ENCODE peak calls at places on chromosomes 5 and 9, in five cellular contexts. V is A549, F is HepG2, W is K562, S is GM12878. A is an unnamed sample. For H3K4me1, the result is how much of the 10 kb centered on the place peaks cover.

GRCh38 chr9:114503522-114504340 is 1.5 kb downstream of the WHRN start:
- DNase-seq in V (no peak), W (no peak), S (no peak), F (no peak), A (no peak)

GRCh38 chr5:74575741-74576538 is 64.6 kb downstream of the ENC1 start:
- DNase-seq in W (no peak), S (no peak), V (no peak), F (no peak), A (no peak)

GRCh38 chr9:95494022-95494415 is 22.8 kb downstream of the PTCH1 start:
- DNase-seq in V (no peak), F (no peak), S (no peak), W (no peak), A (no peak)

GRCh38 chr9:70539007-70539406 is 124.5 kb upstream of the KLF9 start:
- DNase-seq in W (no peak), S (no peak), F (no peak), V (no peak), A (no peak)

GRCh38 chr9:121625590-121625989 is 25.8 kb upstream of the DAB2IP start:
- DNase-seq in S (no peak), W (no peak), V (no peak), F (no peak), A (no peak)

GRCh38 chr5:89560724-89561123 is 677.7 kb upstream of the MEF2C start:
- DNase-seq in F (no peak), S (no peak), V (no peak), W (no peak), A (no peak)

GRCh38 chr9:17021379-17021970 is 113.4 kb upstream of the CNTLN start:
- DNase-seq in F (no peak), V (no peak), S (no peak), W (no peak), A (no peak)

GRCh38 chr9:126049896-126050604 is 276.6 kb upstream of the MVB12B start:
- DNase-seq in S (no peak), F (no peak), V (peak), W (peak), A (no peak)

GRCh38 chr5:15992918-15993317 is 186.7 kb downstream of the MARCHF11 start:
- DNase-seq in S (no peak), F (no peak), W (no peak), V (peak), A (no peak)

GRCh38 chr9:90458485-90458884 is 184.1 kb downstream of the DIRAS2 start:
- DNase-seq in F (peak), W (peak), V (peak), S (no peak), A (peak)

GRCh38 chr5:44835693-44836092 is 26.9 kb downstream of the MRPS30 start:
- DNase-seq in W (no peak), S (no peak), V (no peak), F (no peak), A (no peak)

GRCh38 chr9:135536166-135536565 is 9.8 kb upstream of the OBP2A start:
- DNase-seq in V (no peak), F (no peak), S (no peak), W (no peak), A (no peak)

GRCh38 chr5:14199902-14200301 is 56.8 kb downstream of the TRIO start:
- DNase-seq in F (no peak), W (no peak), V (no peak), S (no peak), A (no peak)

GRCh38 chr5:93221-93980 is 1.4 kb downstream of the PLEKHG4B start:
- DNase-seq in S (no peak), V (no peak), W (no peak), F (no peak), A (peak)

GRCh38 chr9:25678147-25678666 is at the start of gene TUSC1:
- DNase-seq in W (no peak), S (no peak), V (peak), F (no peak), A (peak)

GRCh38 chr5:177301503-177302165 is 1.9 kb downstream of the RAB24 start:
- DNase-seq in V (no peak), W (no peak), S (no peak), F (no peak), A (no peak)

GRCh38 chr9:90827181-90827866 is 25.7 kb downstream of the SYK start:
- DNase-seq in S (peak), V (no peak), W (no peak), F (no peak), A (no peak)

GRCh38 chr5:136769093-136769492 is 403.7 kb upstream of the TRPC7 start:
- DNase-seq in S (no peak), W (no peak), F (no peak), V (no peak), A (no peak)

GRCh38 chr9:33287087-33287490 is 3.2 kb upstream of the NFX1 start:
- DNase-seq in F (peak), S (no peak), V (peak), W (no peak), A (peak)

GRCh38 chr9:37902804-37903580 is 935 bp downstream of the SLC25A51 start:
- DNase-seq in F (peak), W (peak), S (no peak), V (peak), A (no peak)

GRCh38 chr9:81759680-81760215 is 70.4 kb upstream of the TLE1 start:
- DNase-seq in F (peak), V (peak), W (no peak), S (no peak), A (no peak)

GRCh38 chr5:175678074-175678473 is 20.2 kb downstream of the HRH2 start:
- DNase-seq in F (no peak), S (no peak), W (no peak), V (no peak), A (no peak)

GRCh38 chr5:102068870-102069269 is 227.2 kb downstream of the SLCO4C1 start:
- DNase-seq in W (no peak), S (no peak), V (no peak), F (no peak), A (no peak)

GRCh38 chr5:124343451-124343867 is 403.0 kb downstream of the ZNF608 start:
- DNase-seq in S (no peak), F (no peak), V (no peak), W (no peak), A (no peak)

GRCh38 chr9:21527579-21527978 is 45.5 kb upstream of the IFNE start:
- DNase-seq in F (no peak), W (no peak), S (no peak), V (no peak), A (no peak)

GRCh38 chr5:38473008-38473407 is 83.4 kb downstream of the LIFR start:
- DNase-seq in V (no peak), W (no peak), F (no peak), S (no peak), A (peak)

GRCh38 chr9:111120526-111120925 is 82.3 kb upstream of the LPAR1 start:
- DNase-seq in F (no peak), W (no peak), V (no peak), S (no peak), A (no peak)

GRCh38 chr9:105103776-105104175 is 140.7 kb upstream of the SLC44A1 start:
- DNase-seq in W (no peak), V (peak), F (no peak), S (no peak), A (no peak)

GRCh38 chr9:117304613-117305012 is 110.2 kb downstream of the ASTN2 start:
- DNase-seq in F (no peak), W (no peak), V (no peak), S (no peak), A (no peak)

GRCh38 chr5:143402464-143403356 is 776 bp downstream of the NR3C1 start:
- DNase-seq in F (peak), V (peak), W (peak), S (no peak), A (peak)

GRCh38 chr5:168786142-168786541 is 207.0 kb upstream of the PANK3 start:
- DNase-seq in V (no peak), S (no peak), F (no peak), W (no peak), A (no peak)

GRCh38 chr5:175226506-175226905 is 217.5 kb downstream of the DRD1 start:
- DNase-seq in S (no peak), W (no peak), F (no peak), V (no peak), A (no peak)

GRCh38 chr9:38058452-38059232 is 10.4 kb downstream of the SHB start:
- DNase-seq in V (no peak), F (no peak), S (no peak), W (no peak), A (no peak)

GRCh38 chr9:129554649-129555048 is 66.3 kb downstream of the C9orf50 start:
- DNase-seq in S (no peak), V (peak), W (peak), F (no peak), A (peak)

GRCh38 chr9:125649826-125650225 is 57.2 kb downstream of the MAPKAP1 start:
- DNase-seq in V (no peak), W (no peak), F (no peak), S (no peak), A (no peak)

GRCh38 chr9:76725181-76725580 is 39.1 kb upstream of the PCA3 start:
- DNase-seq in W (no peak), S (no peak), F (no peak), V (no peak), A (no peak)

GRCh38 chr5:115439042-115439441 is 105.5 kb downstream of the FEM1C start:
- DNase-seq in V (no peak), W (no peak), F (no peak), S (no peak), A (no peak)

GRCh38 chr5:115435776-115436712 is 108.5 kb downstream of the FEM1C start:
- DNase-seq in W (no peak), V (no peak), S (no peak), F (no peak), A (no peak)

GRCh38 chr5:115435065-115435775 is 109.4 kb downstream of the FEM1C start:
- DNase-seq in W (no peak), F (no peak), V (no peak), S (no peak), A (no peak)

GRCh38 chr5:115439639-115440038 is 104.9 kb downstream of the FEM1C start:
- DNase-seq in V (no peak), S (no peak), F (no peak), W (no peak), A (no peak)

GRCh38 chr5:115440782-115441451 is 103.7 kb downstream of the FEM1C start:
- DNase-seq in F (no peak), V (no peak), S (no peak), W (no peak), A (no peak)
- TF ChIP-seq JUNB in F (no peak), V (no peak), S (no peak), W (no peak), A (no peak)

GRCh38 chr5:148810821-148811220 is 15.6 kb upstream of the ADRB2 start:
- DNase-seq in F (no peak), W (no peak), S (no peak), V (no peak), A (no peak)
- H3K4me1 ChIP-seq in F (under half), W (under half), S (under half), V (under half), A (under half)

GRCh38 chr5:132760043-132760420 is 12.8 kb downstream of the CCNI2 start:
- DNase-seq in F (no peak), W (no peak), V (no peak), S (no peak), A (no peak)

GRCh38 chr5:132760601-132761317 is 13.5 kb downstream of the CCNI2 start:
- DNase-seq in V (no peak), F (no peak), S (no peak), W (no peak), A (no peak)

GRCh38 chr5:132761321-132762240 is 14.4 kb downstream of the CCNI2 start:
- DNase-seq in S (no peak), F (no peak), W (no peak), V (no peak), A (no peak)

GRCh38 chr5:132758406-132758805 is 11.2 kb downstream of the CCNI2 start:
- DNase-seq in F (no peak), W (no peak), S (no peak), V (no peak), A (no peak)

GRCh38 chr5:132759114-132760042 is 12.2 kb downstream of the CCNI2 start:
- DNase-seq in V (no peak), W (no peak), S (no peak), F (no peak), A (no peak)
- TF ChIP-seq JUNB in V (no peak), W (no peak), S (no peak), F (no peak), A (no peak)

GRCh38 chr9:122944960-122945888 is 4.4 kb downstream of the RABGAP1 start:
- DNase-seq in S (no peak), W (no peak), V (no peak), F (no peak), A (no peak)
- H3K4me1 ChIP-seq in S (under half), W (under half), V (under half), F (half or more), A (under half)

DNA sequence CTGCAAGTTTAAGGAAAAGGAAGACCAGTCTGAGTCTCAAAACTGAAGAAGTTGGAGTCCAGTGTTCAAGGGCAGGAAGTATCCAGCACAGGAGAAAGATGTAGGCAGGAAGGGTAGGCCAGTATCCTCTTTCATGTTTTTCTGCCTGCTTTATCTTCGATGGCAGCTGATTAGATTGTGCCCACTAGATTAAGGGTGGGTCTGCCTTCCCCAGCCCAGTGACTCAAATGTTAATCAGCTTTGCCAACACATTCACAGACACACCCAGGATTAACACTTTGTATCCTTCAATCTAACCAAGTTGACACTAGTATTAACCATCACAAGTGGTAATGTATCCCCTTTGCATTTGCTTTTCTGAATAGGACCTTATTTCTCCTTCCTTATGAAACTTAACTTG is 535.9 kb upstream of the FTMT start:
- DNase-seq in F (no peak), V (no peak), W (no peak), S (no peak), A (no peak)
- TF ChIP-seq JUNB in F (no peak), V (no peak), W (no peak), S (no peak), A (no peak)

DNA sequence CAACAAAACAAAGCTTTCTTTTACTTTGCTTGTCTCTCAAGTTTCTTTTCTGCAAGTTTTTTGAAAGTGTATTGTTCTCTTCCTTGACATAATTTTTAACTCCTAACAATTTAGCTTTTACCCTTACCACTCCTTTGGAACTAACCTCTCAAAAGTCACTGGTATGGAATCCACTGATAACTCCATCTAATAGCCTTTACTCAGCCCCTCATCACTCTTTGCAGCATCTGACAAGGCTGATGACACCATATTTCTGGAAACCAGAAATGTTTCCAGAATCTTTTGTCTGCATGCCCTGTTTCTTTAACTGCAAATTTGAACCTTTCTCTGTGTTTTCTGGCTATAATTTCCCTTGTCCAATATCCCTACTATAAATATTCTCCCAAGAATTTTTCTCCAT is 46.5 kb downstream of the ZNF474 start:
- DNase-seq in V (no peak), W (no peak), F (no peak), S (no peak), A (no peak)
- H3K4me1 ChIP-seq in V (under half), W (under half), F (under half), S (under half), A (under half)